ENCODE peak calls at places on chromosome 2, in four cellular contexts. U, C, X and B are unnamed samples.

GRCh38 chr2:64524604-64525322 is 635 bp downstream of the AFTPH start:
- DNase-seq in C (no peak), X (peak), U (peak), B (peak)

GRCh38 chr2:159516241-159516758 is 100.0 kb downstream of the BAZ2B start:
- DNase-seq in C (peak), U (peak), X (peak), B (no peak)

GRCh38 chr2:239143858-239144712 is 256.7 kb downstream of the HDAC4 start:
- DNase-seq in C (peak), X (peak), U (peak), B (peak)

GRCh38 chr2:100865819-100866462 is 46.0 kb downstream of the NPAS2 start:
- DNase-seq in X (peak), U (no peak), C (peak), B (no peak)

GRCh38 chr2:203510941-203511305 is 24.2 kb downstream of the RAPH1 start:
- DNase-seq in X (no peak), U (peak), C (no peak), B (no peak)

GRCh38 chr2:128276878-128277675 is 41.6 kb downstream of the HS6ST1 start:
- DNase-seq in X (no peak), C (no peak), U (no peak), B (no peak)

GRCh38 chr2:152386266-152386665 is 51.3 kb downstream of the FMNL2 start:
- DNase-seq in U (no peak), X (no peak), C (no peak), B (no peak)

GRCh38 chr2:227106845-227107759 is 56.9 kb downstream of the COL4A4 start:
- DNase-seq in C (peak), U (peak), X (peak), B (peak)

GRCh38 chr2:227153766-227154486 is 10.1 kb downstream of the COL4A4 start:
- DNase-seq in C (no peak), X (peak), U (no peak), B (no peak)

GRCh38 chr2:131115752-131116151 is 10.6 kb downstream of the PLEKHB2 start:
- DNase-seq in U (no peak), C (no peak), X (no peak), B (no peak)

GRCh38 chr2:105262662-105263091 is 21.1 kb downstream of the GPR45 start:
- DNase-seq in C (peak), U (no peak), X (no peak), B (no peak)

GRCh38 chr2:69453475-69454129 is 16.4 kb upstream of the NFU1 start:
- DNase-seq in X (no peak), C (no peak), U (peak), B (no peak)

GRCh38 chr2:108994250-108994649 is 5.2 kb upstream of the EDAR start:
- DNase-seq in U (no peak), X (no peak), C (no peak), B (no peak)

GRCh38 chr2:36329746-36330145 is 25.8 kb upstream of the CRIM1 start:
- DNase-seq in C (peak), U (no peak), X (peak), B (no peak)

GRCh38 chr2:175048275-175048674 is 43.1 kb upstream of the CHN1 start:
- DNase-seq in U (no peak), C (no peak), X (no peak), B (no peak)

GRCh38 chr2:201678442-201678841 is 20.0 kb downstream of the MPP4 start:
- DNase-seq in U (no peak), X (no peak), C (no peak), B (no peak)

GRCh38 chr2:224948859-224949258 is 93.4 kb downstream of the DOCK10 start:
- DNase-seq in C (peak), U (no peak), X (no peak), B (no peak)

GRCh38 chr2:107263596-107264090 is 377.7 kb upstream of the ST6GAL2 start:
- DNase-seq in X (no peak), C (no peak), U (peak), B (no peak)

GRCh38 chr2:164593541-164593940 is 27.7 kb downstream of the GRB14 start:
- DNase-seq in X (no peak), C (no peak), U (no peak), B (no peak)

GRCh38 chr2:172704072-172704936 is 31.3 kb upstream of the RAPGEF4 start:
- DNase-seq in X (peak), U (peak), C (peak), B (no peak)

GRCh38 chr2:163601377-163601776 is 134.4 kb downstream of the FIGN start:
- DNase-seq in U (no peak), C (no peak), X (no peak), B (no peak)

GRCh38 chr2:122737429-122738077 is 982.1 kb downstream of the TSN start:
- DNase-seq in X (no peak), U (no peak), C (no peak), B (no peak)

GRCh38 chr2:23606968-23607367 is 222.0 kb downstream of the KLHL29 start:
- DNase-seq in C (peak), X (no peak), U (no peak), B (no peak)

GRCh38 chr2:173990970-173991819 is 26.0 kb upstream of the SP3 start:
- DNase-seq in X (no peak), C (peak), U (peak), B (peak)

GRCh38 chr2:25566694-25567093 is 106.7 kb downstream of the DTNB start:
- DNase-seq in C (peak), X (no peak), U (no peak), B (no peak)

GRCh38 chr2:62410926-62411456 is 95.0 kb downstream of the TMEM17 start:
- DNase-seq in U (no peak), C (peak), X (no peak), B (no peak)

GRCh38 chr2:140657657-140658056 is 1473.2 kb downstream of the LRP1B start:
- DNase-seq in X (peak), C (no peak), U (peak), B (no peak)

GRCh38 chr2:207086136-207086535 is 79.6 kb downstream of the KLF7 start:
- DNase-seq in C (no peak), X (no peak), U (no peak), B (no peak)

GRCh38 chr2:207083361-207084080 is 82.2 kb downstream of the KLF7 start:
- DNase-seq in X (no peak), C (no peak), U (no peak), B (no peak)

GRCh38 chr2:207078186-207078798 is 87.5 kb downstream of the KLF7 start:
- DNase-seq in U (no peak), X (no peak), C (no peak), B (no peak)

GRCh38 chr2:207085110-207085509 is 80.6 kb downstream of the KLF7 start:
- DNase-seq in C (no peak), U (no peak), X (no peak), B (no peak)

DNA sequence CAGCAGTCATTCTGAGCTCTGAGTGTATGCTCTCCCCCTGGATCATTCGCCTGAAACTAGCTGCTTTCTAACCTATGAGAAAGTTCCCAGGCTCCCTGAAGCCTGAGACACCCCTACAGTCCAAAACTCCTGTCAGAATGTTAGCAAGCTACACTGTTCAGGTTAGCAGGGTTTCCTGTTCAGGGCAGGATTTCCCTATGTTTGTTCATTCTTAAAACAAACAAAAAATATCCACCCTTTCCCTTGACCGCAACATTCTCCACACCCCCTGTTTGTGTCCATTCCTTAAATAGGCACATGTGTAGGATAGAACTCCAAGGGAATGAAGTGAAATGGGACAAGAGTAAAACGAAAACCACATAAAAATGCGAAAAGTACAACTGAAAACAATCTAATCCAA is 83.1 kb downstream of the KLF7 start:
- DNase-seq in U (no peak), X (no peak), C (no peak), B (no peak)
- TF ChIP-seq CTCF in U (no peak), X (no peak), C (no peak), B (no peak)

GRCh38 chr2:96260404-96261260 is 5.2 kb downstream of the TMEM127 start:
- DNase-seq in C (peak), X (peak), U (peak), B (peak)
- TF ChIP-seq CTCF in C (peak), X (peak), U (peak), B (no peak)

DNA sequence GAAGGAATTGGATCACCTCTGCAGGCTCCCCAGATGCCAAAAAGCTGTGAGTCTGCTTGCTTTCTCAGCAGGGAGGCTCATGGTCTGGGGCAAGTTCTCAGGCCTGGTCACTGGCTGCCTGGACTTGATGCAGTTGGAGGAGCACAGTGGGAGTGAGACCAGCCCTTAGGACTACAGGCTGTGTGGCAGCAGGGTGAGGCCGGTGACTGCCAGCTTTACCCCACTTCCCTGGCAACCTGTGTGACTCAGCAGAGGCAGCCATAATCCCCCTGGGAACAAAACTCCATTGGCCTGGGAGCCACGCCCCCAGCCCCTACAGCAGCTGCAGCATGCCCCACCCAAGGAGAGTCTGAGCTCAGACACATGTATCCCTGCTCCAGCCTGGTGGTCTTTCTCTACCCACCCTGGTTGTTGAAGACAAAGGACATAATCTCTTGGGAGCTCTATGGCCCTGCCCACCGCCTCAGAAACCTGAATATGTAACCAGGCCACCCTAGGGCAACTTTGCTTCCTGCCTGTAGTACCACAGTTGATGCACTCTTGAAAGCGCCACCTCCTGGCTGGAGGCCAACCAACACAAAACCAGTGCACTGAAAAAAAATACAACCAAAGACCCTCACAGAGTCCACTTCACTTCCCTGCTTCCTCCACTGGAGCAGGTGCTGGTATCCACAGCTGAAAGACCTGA is 106.8 kb upstream of the SPATS2L start:
- DNase-seq in X (peak), C (no peak), U (no peak), B (peak)
- TF ChIP-seq CTCF in X (no peak), C (no peak), U (peak), B (no peak)

GRCh38 chr2:148979919-148980277 is 58.6 kb upstream of the LYPD6B start:
- DNase-seq in X (no peak), C (no peak), U (no peak), B (no peak)

GRCh38 chr2:148981350-148981749 is 57.1 kb upstream of the LYPD6B start:
- DNase-seq in C (no peak), X (peak), U (no peak), B (no peak)

GRCh38 chr2:148979164-148979918 is 59.2 kb upstream of the LYPD6B start:
- DNase-seq in C (no peak), U (no peak), X (no peak), B (no peak)

GRCh38 chr2:148978736-148979135 is 59.8 kb upstream of the LYPD6B start:
- DNase-seq in U (no peak), C (peak), X (no peak), B (no peak)

DNA sequence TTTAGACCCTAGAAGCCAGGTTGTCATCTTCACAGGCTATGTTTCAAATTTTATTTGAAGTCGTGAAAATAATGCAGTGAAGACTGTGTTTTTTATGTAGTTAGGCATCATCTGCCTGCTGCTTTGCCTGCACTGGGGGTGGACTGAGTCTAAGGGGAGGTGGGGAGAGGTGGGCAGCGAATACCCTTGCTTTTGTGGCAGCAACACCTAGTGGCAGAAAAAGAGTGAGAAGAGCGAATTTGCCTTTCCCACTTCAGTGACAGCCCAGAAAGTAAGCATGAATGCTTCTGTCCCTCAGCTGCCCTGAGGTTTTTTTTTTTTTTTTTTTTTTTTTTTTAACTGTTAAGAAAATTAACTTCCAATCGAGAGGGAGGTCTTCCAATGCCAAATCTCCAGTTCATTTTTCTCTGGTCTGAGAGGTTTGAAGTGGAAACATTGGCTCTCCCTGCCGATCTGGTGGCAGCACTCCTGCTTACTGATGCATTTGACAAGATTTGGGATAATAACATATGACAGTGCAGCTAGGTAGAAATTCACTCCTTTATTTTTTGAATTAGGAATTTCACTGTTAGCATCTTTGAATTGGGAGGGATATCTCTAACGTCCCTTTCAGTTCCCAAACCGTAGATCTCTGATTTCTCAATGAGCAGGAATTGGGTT is 60.3 kb upstream of the LYPD6B start:
- DNase-seq in X (no peak), C (no peak), U (no peak), B (no peak)
- TF ChIP-seq CTCF in X (no peak), C (no peak), U (peak), B (no peak)

GRCh38 chr2:53744395-53745065 is 23.1 kb upstream of the CHAC2 start:
- DNase-seq in U (no peak), X (no peak), C (peak), B (no peak)

GRCh38 chr2:53737091-53737490 is 30.5 kb upstream of the CHAC2 start:
- DNase-seq in X (no peak), C (no peak), U (no peak), B (no peak)

GRCh38 chr2:53739057-53739456 is 28.5 kb upstream of the CHAC2 start:
- DNase-seq in X (no peak), C (peak), U (no peak), B (no peak)

GRCh38 chr2:53740170-53740569 is 27.4 kb upstream of the CHAC2 start:
- DNase-seq in U (peak), X (peak), C (peak), B (no peak)
- TF ChIP-seq CTCF in U (peak), X (peak), C (peak), B (no peak)

GRCh38 chr2:220707261-220707660 is 864.8 kb downstream of the EPHA4 start:
- DNase-seq in C (no peak), U (no peak), X (no peak), B (no peak)

GRCh38 chr2:220703279-220703678 is 868.8 kb downstream of the EPHA4 start:
- DNase-seq in X (no peak), C (peak), U (no peak), B (no peak)

GRCh38 chr2:220705678-220706077 is 866.4 kb downstream of the EPHA4 start:
- DNase-seq in X (no peak), U (no peak), C (no peak), B (no peak)

GRCh38 chr2:220704810-220705209 is 867.3 kb downstream of the EPHA4 start:
- DNase-seq in X (no peak), C (no peak), U (no peak), B (no peak)

DNA sequence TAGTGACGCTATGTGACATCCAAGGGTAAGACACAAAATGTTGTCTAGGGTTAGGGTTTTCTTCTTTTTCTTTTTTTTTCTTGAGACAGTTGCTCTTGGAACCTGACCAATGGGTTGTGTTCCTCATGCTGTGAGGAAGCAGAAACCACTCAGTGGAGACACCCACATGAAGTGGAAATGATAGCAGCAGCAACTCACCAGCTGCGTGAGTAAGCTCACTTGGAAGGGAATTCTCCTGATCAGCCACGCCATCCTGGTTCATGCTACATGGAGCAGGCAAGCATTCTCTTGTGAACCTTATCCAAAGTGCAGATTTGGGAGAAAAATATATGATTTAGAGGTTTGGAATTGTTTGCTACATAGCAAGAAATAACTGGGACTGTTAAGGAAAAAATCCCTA is 863.7 kb downstream of the EPHA4 start:
- DNase-seq in U (no peak), X (no peak), C (peak), B (no peak)
- TF ChIP-seq CTCF in U (no peak), X (no peak), C (no peak), B (no peak)

GRCh38 chr2:45729753-45730512 is 78.5 kb downstream of the PRKCE start:
- DNase-seq in U (no peak), C (no peak), X (peak), B (no peak)
- TF ChIP-seq CTCF in U (peak), C (no peak), X (no peak), B (peak)

GRCh38 chr2:21038403-21039073 is 5.3 kb downstream of the APOB start:
- DNase-seq in C (peak), U (no peak), X (no peak), B (no peak)
- TF ChIP-seq CTCF in C (no peak), U (no peak), X (no peak), B (no peak)

DNA sequence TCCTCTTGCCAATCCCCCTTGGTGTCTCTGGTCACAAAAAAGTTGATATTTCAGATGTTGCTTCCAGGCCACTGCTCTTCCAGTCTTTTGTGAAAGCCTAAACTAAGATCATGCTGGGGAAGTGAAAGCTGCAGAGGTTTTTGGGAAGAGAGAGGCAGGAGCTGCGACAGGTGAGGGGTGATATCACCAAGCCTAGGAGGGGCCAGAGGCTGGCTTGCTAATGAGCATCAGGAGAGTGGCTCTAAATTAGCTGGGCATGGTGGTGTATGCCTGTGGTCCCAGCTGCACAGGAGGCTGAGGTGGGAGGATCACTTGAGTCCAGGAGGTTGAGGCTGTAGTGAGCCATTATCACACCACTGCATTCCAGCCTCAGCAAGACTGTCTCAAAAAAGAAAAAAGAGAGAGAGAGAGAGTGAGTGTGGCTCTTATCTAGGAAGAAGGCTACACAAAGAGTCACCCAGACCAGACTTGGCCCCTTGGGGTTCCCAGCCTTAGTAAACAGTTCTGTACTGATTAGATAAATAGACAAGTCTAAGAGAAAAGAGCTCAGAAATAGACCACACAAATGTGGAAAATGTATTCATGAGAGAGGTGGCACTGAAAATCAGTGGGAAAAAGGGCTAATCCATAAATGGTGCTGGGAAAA is 14.6 kb upstream of the CDK5R2 start:
- DNase-seq in X (no peak), U (no peak), C (no peak), B (no peak)
- TF ChIP-seq CTCF in X (no peak), U (no peak), C (no peak), B (no peak)